ENCODE peak calls at places on chromosomes 7 and 10, in ten cellular contexts. F is mammary epithelial cell, O is left ventricle myocardium inferior, L is psoas muscle, M is body of pancreas, H is PC-9, V is Panc1, Q is keratinocyte, C is AG04450, Z is hepatocyte. G is an unnamed sample.

GRCh38 chr10:89022734-89023133 is 32.1 kb downstream of the FAS start:
- DNase-seq in O (no peak), Q (peak; percentile 25), Z (no peak), V (no peak), H (no peak), M (no peak), L (no peak), C (no peak), F (peak; percentile 49), G (peak; percentile 47)

GRCh38 chr7:132877578-132877977 is 204.3 kb downstream of the CHCHD3 start:
- DNase-seq in H (no peak), V (no peak), F (peak; percentile 11), M (no peak), O (no peak), L (no peak), Q (no peak), C (no peak), Z (no peak), G (no peak)

GRCh38 chr7:29915481-29916215 is 74.0 kb downstream of the SCRN1 start:
- DNase-seq in Z (no peak), V (no peak), O (no peak), F (no peak), Q (no peak), C (no peak), H (no peak), M (no peak), L (no peak), G (no peak)

GRCh38 chr7:73999664-74000420 is 28.1 kb upstream of the ELN start:
- DNase-seq in Z (no peak), C (peak; percentile 70), H (no peak), O (no peak), L (no peak), F (no peak), Q (no peak), V (no peak), M (peak; percentile 54), G (no peak)

GRCh38 chr10:35778344-35778743 is 136.2 kb upstream of the FZD8 start:
- DNase-seq in Q (no peak), Z (no peak), M (no peak), L (no peak), V (no peak), C (no peak), F (no peak), O (no peak), H (no peak), G (no peak)

GRCh38 chr7:137862358-137862757 is 15.6 kb upstream of the DGKI start:
- DNase-seq in V (no peak), Q (no peak), C (no peak), M (no peak), L (no peak), H (no peak), Z (no peak), O (no peak), F (no peak), G (no peak)

GRCh38 chr7:114988755-114989154 is 66.9 kb downstream of the MDFIC start:
- DNase-seq in L (peak; percentile 64), O (peak; percentile 74), M (no peak), C (no peak), F (peak; percentile 37), H (peak; percentile 61), Q (no peak), Z (no peak), V (no peak), G (peak; percentile 39)

GRCh38 chr7:99081209-99081608 is 62.7 kb downstream of the SMURF1 start:
- DNase-seq in Z (no peak), L (no peak), H (no peak), C (no peak), O (no peak), Q (no peak), F (no peak), V (no peak), M (no peak), G (no peak)

GRCh38 chr7:69553190-69553589 is 45.1 kb upstream of the AUTS2 start:
- DNase-seq in H (no peak), F (no peak), C (no peak), L (no peak), Q (no peak), Z (no peak), M (no peak), V (no peak), O (no peak), G (no peak)

GRCh38 chr7:50982626-50983025 is 199.9 kb upstream of the GRB10 start:
- DNase-seq in M (no peak), F (no peak), H (no peak), Q (no peak), C (no peak), O (no peak), L (no peak), V (no peak), Z (no peak), G (no peak)

GRCh38 chr7:105807363-105807762 is 69.0 kb downstream of the ATXN7L1 start:
- DNase-seq in L (no peak), Z (no peak), F (no peak), V (no peak), C (no peak), O (no peak), M (no peak), Q (no peak), H (no peak), G (no peak)

GRCh38 chr7:77696643-77697534 is 630 bp downstream of the RSBN1L start:
- DNase-seq in C (no peak), H (peak; percentile 65), V (no peak), M (peak; percentile 63), O (peak; percentile 39), Z (peak; percentile 74), L (peak; percentile 75), F (peak; percentile 65), Q (no peak), G (peak; percentile 54)

GRCh38 chr10:129329375-129330040 is 137.5 kb upstream of the MGMT start:
- DNase-seq in V (no peak), L (no peak), F (no peak), M (no peak), C (no peak), O (no peak), Z (no peak), H (no peak), Q (no peak), G (no peak)

GRCh38 chr7:103795787-103796186 is 193.7 kb downstream of the RELN start:
- DNase-seq in L (no peak), O (no peak), F (peak; percentile 3), Q (no peak), V (no peak), C (no peak), Z (no peak), M (no peak), H (no peak), G (no peak)

GRCh38 chr7:13988765-13989137 is 715 bp downstream of the ETV1 start:
- DNase-seq in L (no peak), F (no peak), V (no peak), Q (no peak), H (no peak), M (no peak), O (no peak), C (no peak), Z (peak; percentile 16), G (no peak)

GRCh38 chr10:35127289-35127891 is 744 bp downstream of the CREM start:
- DNase-seq in V (no peak), F (peak; percentile 61), M (peak; percentile 62), H (peak; percentile 32), O (peak; percentile 61), C (peak; percentile 18), Z (peak; percentile 84), L (peak; percentile 84), Q (no peak), G (peak; percentile 36)

GRCh38 chr10:7541137-7542087 is 125.4 kb downstream of the ITIH5 start:
- DNase-seq in H (no peak), C (no peak), Z (peak; percentile 80), L (peak; percentile 67), V (no peak), F (no peak), Q (no peak), M (peak; percentile 58), O (peak; percentile 60), G (no peak)

DNA sequence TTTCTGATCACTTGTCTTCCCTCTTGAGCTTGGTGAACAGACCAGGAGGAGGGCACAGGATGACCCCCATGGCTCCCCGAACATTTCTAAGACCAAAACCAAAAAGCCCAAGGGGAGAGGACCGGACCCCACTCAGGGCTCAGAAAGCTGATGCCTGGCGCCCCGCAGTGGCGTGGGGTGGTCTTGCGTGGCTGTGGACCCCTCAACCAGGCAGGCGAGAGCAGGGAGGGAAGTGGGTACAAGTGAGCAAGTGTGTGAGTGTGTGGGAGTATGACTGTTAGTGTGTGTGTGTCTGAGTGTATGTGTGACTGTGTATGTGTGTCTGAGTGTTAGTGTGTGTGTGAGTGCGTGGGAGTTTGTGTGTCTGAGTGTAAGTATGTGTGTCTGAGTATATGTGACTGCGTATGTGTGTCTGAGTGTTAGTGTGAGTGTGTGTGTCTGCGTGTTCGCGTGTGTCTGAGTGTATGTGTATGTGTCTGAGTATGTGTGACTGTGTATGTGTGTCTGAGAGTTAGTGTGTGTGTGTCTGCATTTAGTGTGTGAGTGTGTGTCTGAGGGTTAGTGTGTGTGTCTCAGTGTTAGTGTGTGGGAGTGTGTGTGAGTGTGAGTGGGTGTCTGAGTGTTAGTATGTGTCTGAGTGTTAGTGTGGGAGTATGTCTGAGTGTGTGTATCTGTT is 34.0 kb upstream of the INSIG1 start:
- DNase-seq in V (no peak), O (no peak), Q (no peak), M (no peak), L (no peak), C (no peak), F (no peak), H (no peak), Z (no peak), G (no peak)
- TF ChIP-seq CTCF in V (no peak), O (no peak), Q (no peak), M (no peak), L (no peak), C (peak; percentile 12), F (no peak), H (no peak), Z (no peak), G (no peak)

GRCh38 chr7:122143751-122144711 is at the start of gene AASS:
- DNase-seq in Q (peak; percentile 84), Z (peak; percentile 97), F (peak; percentile 89), M (peak; percentile 99), L (peak; percentile 99), O (peak; percentile 98), H (peak; percentile 92), C (peak; percentile 76), V (peak; percentile 35), G (peak; percentile 97)
- H3K27ac ChIP-seq in Q (peak within 1 kb of the TSS; percentile 68), Z (peak within 1 kb of the TSS; percentile 96), F (peak within 1 kb of the TSS; percentile 63), M (peak within 1 kb of the TSS; percentile 76), L (peak within 1 kb of the TSS; percentile 79), O (peak within 1 kb of the TSS; percentile 96), H (no peak within 1 kb of the TSS), C (peak within 1 kb of the TSS; percentile 94), V (no peak within 1 kb of the TSS), G (peak within 1 kb of the TSS; percentile 62)

DNA sequence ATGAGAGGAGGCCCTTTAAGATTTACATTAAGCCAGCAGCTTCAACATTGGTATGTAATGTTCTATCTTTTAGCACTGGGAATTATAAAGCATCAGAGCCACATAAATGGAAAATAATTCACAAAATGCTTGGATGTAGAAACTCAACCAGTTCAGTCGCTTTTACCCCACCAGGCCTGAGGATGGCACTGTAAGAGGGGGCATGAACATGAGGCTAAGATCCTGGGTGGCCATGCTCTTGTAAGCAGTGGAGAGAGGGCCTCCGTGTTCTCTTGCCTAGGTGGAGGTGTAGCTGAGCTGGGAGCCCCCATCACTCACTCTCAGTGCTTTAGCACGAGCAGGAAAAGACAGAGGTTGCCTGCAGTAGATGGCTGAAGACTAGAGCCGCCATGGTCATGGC is 238.8 kb downstream of the FANK1 start:
- DNase-seq in C (no peak), O (no peak), V (no peak), Z (no peak), M (no peak), F (no peak), H (no peak), Q (no peak), L (no peak), G (no peak)
- TF ChIP-seq CTCF in C (peak; percentile 28), O (no peak), V (no peak), Z (no peak), M (no peak), F (no peak), H (no peak), Q (peak; percentile 3), L (no peak), G (no peak)

GRCh38 chr7:107967420-107967819 is 35.5 kb downstream of the LAMB1 start:
- DNase-seq in F (no peak), C (no peak), H (no peak), V (no peak), O (no peak), M (no peak), Q (no peak), L (no peak), Z (no peak), G (no peak)
- H3K27ac ChIP-seq in F (no peak overlapping the region), C (no peak overlapping the region), H (no peak overlapping the region), V (no peak overlapping the region), O (peak overlapping the region; percentile 91), M (no peak overlapping the region), Q (no peak overlapping the region), L (no peak overlapping the region), Z (peak overlapping the region; percentile 36), G (no peak overlapping the region)

G was measured in RWPE1.